ENCODE peak calls at places on chromosomes 13 and 19, in seven cellular contexts. I, U, B, S, P, W and R are unnamed samples.

GRCh38 chr19:4815426-4816387 is 15.8 kb downstream of the TICAM1 start:
- DNase-seq in I (peak; percentile 93), U (peak; percentile 76), B (peak; percentile 93), S (peak; percentile 92), P (peak; percentile 51), W (peak; percentile 94), R (peak; percentile 95)

GRCh38 chr13:44915962-44916361 is 73.3 kb downstream of the NUFIP1 start:
- DNase-seq in I (no peak), U (no peak), B (no peak), S (no peak), P (no peak), W (no peak), R (no peak)

GRCh38 chr19:2722541-2723344 is 1.6 kb upstream of the DIRAS1 start:
- DNase-seq in I (peak; percentile 58), U (no peak), B (peak; percentile 67), S (peak; percentile 65), P (no peak), W (peak; percentile 66), R (peak; percentile 70)

GRCh38 chr13:43802511-43802910 is 15.7 kb upstream of the ENOX1 start:
- DNase-seq in I (no peak), U (no peak), B (no peak), S (no peak), P (no peak), W (no peak), R (no peak)

GRCh38 chr19:30011051-30011578 is 69.1 kb downstream of the URI1 start:
- DNase-seq in I (no peak), U (no peak), B (no peak), S (no peak), P (no peak), W (no peak), R (no peak)

GRCh38 chr19:7932276-7932929 is 6.5 kb upstream of the CTXN1 start:
- DNase-seq in I (no peak), U (no peak), B (no peak), S (peak; percentile 26), P (no peak), W (no peak), R (no peak)

GRCh38 chr13:94764576-94765321 is 52.4 kb upstream of the SOX21 start:
- DNase-seq in I (no peak), U (peak; percentile 11), B (no peak), S (no peak), P (no peak), W (no peak), R (no peak)

GRCh38 chr13:26280295-26280694 is 26.4 kb downstream of the CDK8 start:
- DNase-seq in I (no peak), U (no peak), B (peak; percentile 9), S (no peak), P (no peak), W (no peak), R (no peak)

GRCh38 chr19:34430738-34431625 is 2.8 kb downstream of the UBA2 start:
- DNase-seq in I (peak; percentile 84), U (peak; percentile 72), B (peak; percentile 61), S (no peak), P (no peak), W (no peak), R (no peak)

GRCh38 chr19:17530586-17530985 is 19.1 kb downstream of the PGLS start:
- DNase-seq in I (no peak), U (no peak), B (no peak), S (no peak), P (no peak), W (no peak), R (no peak)

GRCh38 chr19:40411125-40411842 is 1.9 kb downstream of the PRX start:
- DNase-seq in I (no peak), U (no peak), B (no peak), S (no peak), P (no peak), W (peak; percentile 62), R (no peak)

GRCh38 chr19:37564624-37565369 is 29.8 kb downstream of the ZNF571 start:
- DNase-seq in I (no peak), U (no peak), B (peak; percentile 2), S (no peak), P (no peak), W (no peak), R (no peak)
- H3K9me3 ChIP-seq in I (peaks cover 100% of the 10 kb centered on the region), U (peaks cover 71% of the 10 kb centered on the region), B (no peaks in the 10 kb centered on the region), S (peaks cover 32% of the 10 kb centered on the region), P (peaks cover 81% of the 10 kb centered on the region), W (peaks cover 3% of the 10 kb centered on the region), R (no peaks in the 10 kb centered on the region)

DNA sequence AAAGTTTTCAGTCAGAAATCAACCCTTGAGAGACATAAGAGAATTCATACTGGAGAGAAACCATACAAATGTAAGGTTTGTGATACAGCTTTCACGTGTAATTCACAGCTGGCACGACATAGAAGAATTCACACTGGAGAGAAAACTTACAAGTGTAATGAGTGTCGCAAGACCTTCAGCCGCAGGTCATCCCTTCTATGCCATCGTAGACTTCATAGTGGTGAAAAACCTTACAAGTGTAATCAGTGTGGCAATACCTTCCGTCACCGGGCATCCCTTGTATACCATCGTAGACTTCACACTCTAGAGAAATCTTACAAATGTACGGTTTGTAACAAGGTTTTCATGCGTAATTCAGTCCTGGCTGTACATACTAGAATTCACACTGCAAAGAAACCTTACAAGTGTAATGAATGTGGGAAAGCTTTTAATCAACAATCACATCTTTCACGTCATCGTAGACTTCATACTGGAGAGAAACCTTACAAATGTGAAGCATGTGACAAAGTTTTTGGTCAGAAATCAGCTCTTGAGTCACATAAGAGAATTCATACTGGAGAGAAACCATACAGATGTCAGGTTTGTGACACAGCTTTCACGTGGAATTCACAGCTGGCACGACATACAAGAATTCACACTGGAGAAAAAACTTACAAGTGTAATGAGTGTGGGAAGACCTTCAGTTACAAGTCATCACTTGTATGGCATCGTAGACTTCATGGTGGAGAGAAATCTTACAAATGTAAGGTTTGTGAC is 15.7 kb upstream of the ZNF701 start:
- DNase-seq in I (no peak), U (no peak), B (no peak), S (no peak), P (no peak), W (no peak), R (no peak)
- H3K9me3 ChIP-seq in I (peaks cover 71% of the 10 kb centered on the region), U (peaks cover 65% of the 10 kb centered on the region), B (peaks cover 9% of the 10 kb centered on the region), S (peaks cover 6% of the 10 kb centered on the region), P (peaks cover 56% of the 10 kb centered on the region), W (peaks cover 70% of the 10 kb centered on the region), R (peaks cover 77% of the 10 kb centered on the region)

GRCh38 chr19:56769650-56770049 is 70.9 kb downstream of the PEG3 start:
- DNase-seq in I (no peak), U (no peak), B (no peak), S (no peak), P (no peak), W (no peak), R (no peak)

GRCh38 chr19:56759531-56759930 is 81.0 kb downstream of the PEG3 start:
- DNase-seq in I (no peak), U (no peak), B (no peak), S (no peak), P (no peak), W (no peak), R (no peak)

GRCh38 chr19:56760842-56761241 is 79.7 kb downstream of the PEG3 start:
- DNase-seq in I (no peak), U (no peak), B (no peak), S (no peak), P (no peak), W (no peak), R (no peak)

GRCh38 chr19:56765107-56765506 is 75.4 kb downstream of the PEG3 start:
- DNase-seq in I (no peak), U (no peak), B (peak; percentile 9), S (peak; percentile 53), P (no peak), W (peak; percentile 68), R (peak; percentile 62)

GRCh38 chr19:56764296-56764695 is 76.2 kb downstream of the PEG3 start:
- DNase-seq in I (no peak), U (no peak), B (no peak), S (no peak), P (no peak), W (no peak), R (no peak)
- H3K9me3 ChIP-seq in I (peaks cover 62% of the 10 kb centered on the region), U (peaks cover 21% of the 10 kb centered on the region), B (no peaks in the 10 kb centered on the region), S (no peaks in the 10 kb centered on the region), P (no peaks in the 10 kb centered on the region), W (no peaks in the 10 kb centered on the region), R (no peaks in the 10 kb centered on the region)

GRCh38 chr19:43913383-43913782 is 21.7 kb downstream of the ZNF45 start:
- DNase-seq in I (peak; percentile 27), U (no peak), B (peak; percentile 10), S (no peak), P (no peak), W (no peak), R (no peak)

GRCh38 chr19:43906774-43907173 is 28.3 kb downstream of the ZNF45 start:
- DNase-seq in I (no peak), U (no peak), B (no peak), S (no peak), P (no peak), W (no peak), R (no peak)

GRCh38 chr19:43914051-43914450 is 21.0 kb downstream of the ZNF45 start:
- DNase-seq in I (peak; percentile 42), U (no peak), B (peak; percentile 15), S (no peak), P (no peak), W (no peak), R (no peak)

GRCh38 chr19:43908659-43909058 is 26.4 kb downstream of the ZNF45 start:
- DNase-seq in I (no peak), U (no peak), B (no peak), S (no peak), P (no peak), W (no peak), R (no peak)

GRCh38 chr19:43910884-43911283 is 24.2 kb downstream of the ZNF45 start:
- DNase-seq in I (no peak), U (no peak), B (no peak), S (no peak), P (no peak), W (no peak), R (no peak)
- H3K9me3 ChIP-seq in I (peaks cover 92% of the 10 kb centered on the region), U (peaks cover 75% of the 10 kb centered on the region), B (peaks cover 7% of the 10 kb centered on the region), S (peaks cover 9% of the 10 kb centered on the region), P (peaks cover 65% of the 10 kb centered on the region), W (peaks cover 70% of the 10 kb centered on the region), R (peaks cover 42% of the 10 kb centered on the region)